ENCODE peak calls at places on chromosomes 13 and 19, in nine cellular contexts. G, R, M, L, H, V, U, P and O are unnamed samples.

GRCh38 chr19:38389101-38389925 is 816 bp downstream of the SPRED3 start:
- DNase-seq in G (no peak), R (peak), P (no peak), M (no peak), H (peak), V (peak), L (peak), U (no peak), O (peak)

GRCh38 chr13:106916329-106916728 is 348.4 kb upstream of the ARGLU1 start:
- DNase-seq in P (no peak), L (no peak), G (no peak), M (no peak), R (peak), H (peak), V (no peak), U (no peak), O (no peak)

GRCh38 chr13:82681535-82681934 is 1200.7 kb downstream of the SLITRK1 start:
- DNase-seq in L (no peak), U (no peak), V (no peak), H (no peak), R (no peak), G (no peak), P (no peak), M (no peak), O (peak)

GRCh38 chr13:30332516-30333165 is 25.3 kb upstream of the KATNAL1 start:
- DNase-seq in R (no peak), L (no peak), P (no peak), G (no peak), U (peak), V (no peak), H (no peak), M (no peak), O (no peak)

GRCh38 chr19:18924684-18925213 is 5.2 kb downstream of the DDX49 start:
- DNase-seq in L (no peak), P (no peak), G (no peak), R (no peak), M (no peak), U (no peak), V (no peak), H (no peak), O (no peak)

GRCh38 chr19:3513198-3514140 is 7.4 kb downstream of the FZR1 start:
- DNase-seq in M (no peak), G (no peak), R (no peak), L (no peak), U (no peak), V (no peak), H (no peak), P (peak), O (no peak)

GRCh38 chr13:59398127-59398526 is 765.6 kb downstream of the DIAPH3 start:
- DNase-seq in M (no peak), P (peak), H (peak), L (no peak), U (no peak), V (no peak), G (no peak), R (peak), O (no peak)

GRCh38 chr13:48808689-48809088 is 155.0 kb downstream of the CYSLTR2 start:
- DNase-seq in L (peak), G (no peak), M (no peak), V (no peak), U (no peak), R (peak), H (peak), P (no peak), O (no peak)

GRCh38 chr13:113646921-113647340 is 11.1 kb downstream of the ATP4B start:
- DNase-seq in R (no peak), P (no peak), U (no peak), V (no peak), M (no peak), G (peak), H (no peak), L (no peak), O (no peak)

GRCh38 chr19:2171349-2172145 is 7.8 kb downstream of the DOT1L start:
- DNase-seq in L (no peak), M (peak), U (peak), P (peak), H (peak), G (peak), R (peak), V (no peak), O (no peak)

GRCh38 chr13:39040206-39040605 is 1.9 kb downstream of the NHLRC3 start:
- DNase-seq in V (no peak), M (no peak), R (peak), P (no peak), L (no peak), U (no peak), H (no peak), G (no peak), O (no peak)

DNA sequence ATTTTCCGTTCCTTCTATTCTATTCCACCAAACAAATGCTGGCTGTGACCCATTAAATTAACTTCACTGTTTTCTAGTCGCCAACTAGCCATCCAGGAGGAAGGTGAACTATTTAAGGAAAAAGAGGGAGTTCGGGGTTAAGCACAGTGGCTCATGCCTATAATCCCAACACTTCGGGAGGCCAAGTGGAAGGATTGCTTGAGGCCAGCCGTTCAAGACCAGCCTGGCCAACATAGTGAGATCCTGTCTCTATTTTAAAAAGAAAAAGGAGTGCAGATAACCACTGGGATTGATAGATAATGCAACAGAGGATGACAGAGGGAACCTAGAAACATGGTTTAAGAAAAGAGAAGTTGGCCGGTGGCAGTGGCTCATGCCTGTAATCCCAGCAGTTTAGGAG is 44.7 kb downstream of the SPTBN4 start:
- DNase-seq in P (no peak), M (no peak), R (no peak), U (no peak), H (no peak), V (no peak), G (no peak), L (no peak), O (no peak)
- H3K4me3 ChIP-seq in P (no peak), M (no peak), R (no peak), U (no peak), H (no peak), V (no peak), G (no peak), L (no peak), O (no peak)

GRCh38 chr13:43877788-43878187 is 1.8 kb downstream of the CCDC122 start:
- DNase-seq in P (no peak), M (no peak), L (no peak), V (no peak), R (no peak), U (no peak), H (no peak), G (no peak), O (no peak)

GRCh38 chr13:43874512-43875092 is 4.9 kb downstream of the CCDC122 start:
- DNase-seq in G (no peak), L (peak), V (no peak), H (peak), P (no peak), R (peak), M (no peak), U (peak), O (peak)

GRCh38 chr13:43876366-43876765 is 3.2 kb downstream of the CCDC122 start:
- DNase-seq in P (no peak), R (no peak), L (no peak), V (no peak), U (no peak), G (no peak), M (no peak), H (no peak), O (no peak)

GRCh38 chr13:43872181-43872580 is 7.4 kb downstream of the CCDC122 start:
- DNase-seq in U (no peak), P (no peak), R (no peak), L (no peak), H (no peak), G (no peak), M (no peak), V (no peak), O (no peak)
- H3K4me3 ChIP-seq in U (no peak), P (no peak), R (no peak), L (no peak), H (no peak), G (no peak), M (no peak), V (no peak), O (no peak)

DNA sequence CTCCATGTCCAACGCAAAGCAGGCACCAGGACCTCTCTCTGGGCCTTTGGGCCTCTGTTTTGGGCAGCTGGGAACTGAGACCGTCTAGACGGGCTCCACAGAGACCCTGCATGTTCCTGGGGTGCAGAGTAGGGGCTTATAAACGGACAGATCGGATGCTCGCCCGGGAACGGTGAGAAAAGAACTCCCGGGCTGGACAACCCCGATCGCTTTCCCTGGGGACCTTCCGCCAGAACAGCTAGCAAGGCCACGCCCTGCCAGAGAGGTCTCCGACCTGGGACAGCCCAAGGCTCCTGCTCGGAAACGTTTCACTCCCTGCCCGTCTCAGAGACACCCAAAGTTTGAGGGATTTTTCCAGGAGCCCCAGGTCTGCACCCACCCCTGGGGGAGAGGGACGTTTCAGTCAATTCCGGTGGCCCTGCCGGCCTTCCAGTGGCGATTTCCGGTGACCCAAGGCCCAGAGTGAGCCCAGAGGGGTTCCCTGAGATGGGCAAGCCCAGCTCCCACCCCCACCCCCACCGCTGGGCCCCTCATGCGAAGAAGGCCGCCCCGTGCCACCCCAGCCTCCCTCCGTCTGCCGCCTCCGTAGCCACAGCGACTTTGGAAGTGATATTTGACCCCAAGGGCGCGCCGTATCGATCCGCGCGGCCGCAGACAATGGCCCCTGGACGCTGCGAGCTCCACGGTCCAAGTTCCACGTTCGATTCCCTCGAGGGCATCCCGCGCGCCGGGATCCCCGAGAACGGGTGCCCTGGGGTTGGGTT is 1.7 kb downstream of the NR2F6 start:
- DNase-seq in R (peak), H (peak), P (peak), L (no peak), U (no peak), V (peak), G (peak), M (peak), O (peak)
- H3K4me3 ChIP-seq in R (peak), H (peak), P (peak), L (peak), U (peak), V (peak), G (peak), M (peak), O (peak)

GRCh38 chr13:36673838-36674326 is at the start of gene SERTM1:
- DNase-seq in L (peak), H (peak), R (peak), U (no peak), M (no peak), V (no peak), G (peak), P (no peak), O (peak)
- H3K4me3 ChIP-seq in L (peak), H (peak), R (no peak), U (no peak), M (no peak), V (no peak), G (peak), P (peak), O (no peak)

GRCh38 chr13:41644742-41645141 is 187.4 kb downstream of the RGCC start:
- DNase-seq in U (no peak), V (no peak), P (no peak), L (no peak), H (no peak), G (no peak), M (no peak), R (no peak), O (no peak)
- H3K4me3 ChIP-seq in U (no peak), V (no peak), P (no peak), L (no peak), H (no peak), G (no peak), M (no peak), R (no peak), O (no peak)

GRCh38 chr19:15199652-15200574 is 882 bp downstream of the NOTCH3 start:
- DNase-seq in L (no peak), M (no peak), U (no peak), G (no peak), P (no peak), V (no peak), H (no peak), R (peak), O (peak)
- H3K4me3 ChIP-seq in L (peak), M (peak), U (no peak), G (peak), P (peak), V (no peak), H (peak), R (peak), O (peak)